ENCODE peak calls at places on chromosomes 3 and 15, in four cellular contexts. T is MM.1S, N is neural progenitor cell, W is H9. R is an unnamed sample.

GRCh38 chr3:158717576-158717975 is 14.7 kb downstream of the RARRES1 start:
- DNase-seq in W (no peak), N (no peak), T (no peak), R (no peak)

GRCh38 chr3:126934149-126934548 is 48.8 kb upstream of the PLXNA1 start:
- DNase-seq in N (peak; percentile 36), T (no peak), W (no peak), R (no peak)

GRCh38 chr15:94631608-94632007 is 400.2 kb downstream of the MCTP2 start:
- DNase-seq in N (no peak), T (no peak), W (no peak), R (peak; percentile 52)

GRCh38 chr15:94097567-94097966 is 133.8 kb upstream of the MCTP2 start:
- DNase-seq in N (no peak), W (no peak), T (no peak), R (no peak)

GRCh38 chr15:85583404-85584390 is 203.3 kb downstream of the AKAP13 start:
- DNase-seq in N (peak; percentile 38), W (no peak), T (no peak), R (peak; percentile 54)

GRCh38 chr15:85312925-85313324 is 67.5 kb upstream of the AKAP13 start:
- DNase-seq in T (no peak), W (no peak), N (no peak), R (no peak)

GRCh38 chr3:193977622-193978021 is 158.3 kb upstream of the HES1 start:
- DNase-seq in T (no peak), W (no peak), N (no peak), R (no peak)

GRCh38 chr3:119219069-119219468 is 21.6 kb downstream of the B4GALT4 start:
- DNase-seq in N (no peak), T (peak; percentile 13), W (no peak), R (no peak)

GRCh38 chr3:60363817-60364216 is 887.4 kb downstream of the FHIT start:
- DNase-seq in N (no peak), T (no peak), W (no peak), R (no peak)

GRCh38 chr3:158743664-158744566 is 11.7 kb upstream of the RARRES1 start:
- DNase-seq in W (no peak), N (no peak), T (no peak), R (no peak)

GRCh38 chr15:88624156-88624970 is 3.2 kb downstream of the AEN start:
- DNase-seq in T (peak; percentile 79), N (peak; percentile 49), W (no peak), R (peak; percentile 80)

GRCh38 chr15:88625943-88626741 is 5.0 kb downstream of the AEN start:
- DNase-seq in N (no peak), W (no peak), T (no peak), R (no peak)

GRCh38 chr15:88623632-88624031 is 2.5 kb downstream of the AEN start:
- DNase-seq in W (no peak), N (no peak), T (no peak), R (no peak)

GRCh38 chr15:88623061-88623460 is 1.9 kb downstream of the AEN start:
- DNase-seq in W (no peak), N (no peak), T (no peak), R (no peak)

GRCh38 chr15:88624971-88625290 is 3.8 kb downstream of the AEN start:
- DNase-seq in N (no peak), W (no peak), T (no peak), R (no peak)
- H3K9ac ChIP-seq in N (no peak overlapping the region), W (no peak overlapping the region), T (peak overlapping the region; percentile 99), R (peak overlapping the region; percentile 87)

DNA sequence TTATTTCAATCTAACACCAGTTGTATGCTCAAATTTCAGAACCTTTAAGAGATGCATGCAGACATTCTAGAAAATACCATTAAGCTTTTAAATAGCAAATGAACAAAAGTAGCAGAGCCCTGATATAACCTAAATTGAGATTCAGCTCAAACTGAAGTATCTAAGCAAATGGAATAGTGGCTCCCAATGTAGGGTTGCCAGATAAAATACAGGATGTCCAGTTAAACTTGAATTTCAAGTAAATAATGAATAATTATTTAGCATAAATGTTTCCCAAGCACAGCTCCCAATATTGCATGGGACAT is 171.1 kb upstream of the ATP11B start:
- DNase-seq in T (no peak), N (no peak), W (no peak), R (no peak)
- H3K27ac ChIP-seq in T (no peak overlapping the region), N (no peak overlapping the region), W (no peak overlapping the region), R (no peak overlapping the region)

DNA sequence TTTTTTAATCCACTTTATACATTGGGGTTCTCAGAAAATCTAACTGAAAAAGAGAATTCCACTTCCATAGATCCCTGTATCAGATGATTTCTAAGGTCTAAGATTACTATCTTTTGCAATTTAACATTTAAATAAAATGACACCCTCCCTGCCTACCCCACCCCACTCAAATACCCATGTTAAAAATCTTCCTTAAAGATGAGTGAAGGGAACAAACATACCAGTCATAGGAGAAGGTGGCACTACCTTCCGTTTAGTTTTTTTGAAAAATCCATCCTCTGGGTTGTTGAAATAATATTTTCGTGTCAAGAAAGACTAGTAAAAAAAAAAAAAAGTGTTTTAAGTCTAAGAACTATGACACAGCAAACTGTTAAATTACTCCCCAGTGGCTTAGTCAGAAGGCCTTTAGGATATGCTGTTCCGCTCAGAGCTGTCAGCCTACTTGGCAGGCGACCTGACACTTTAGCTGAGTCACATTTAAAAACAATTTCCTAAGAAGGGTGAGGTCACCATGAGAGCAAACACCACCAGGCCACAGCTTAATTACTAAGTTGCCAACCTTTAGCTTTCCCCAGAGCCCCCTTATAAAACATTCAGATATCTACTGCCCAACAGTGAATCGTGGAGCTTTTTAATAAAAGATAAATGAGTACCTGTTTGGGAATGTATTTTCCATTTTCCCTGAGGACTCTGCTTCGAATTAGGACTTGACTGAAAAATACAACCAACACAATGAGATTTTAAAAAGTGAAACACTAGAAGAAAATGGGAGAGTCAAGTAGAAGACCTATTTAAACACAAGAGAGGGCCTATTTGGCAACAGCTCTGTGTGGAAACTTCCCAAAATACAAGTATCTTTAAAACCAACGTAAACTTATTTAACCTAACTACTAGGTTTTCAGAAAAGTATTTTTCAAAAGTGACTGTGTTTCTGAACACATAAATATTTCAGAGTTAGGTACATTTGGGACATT is 9.6 kb downstream of the EMC3 start:
- DNase-seq in W (no peak), N (no peak), T (no peak), R (no peak)
- H3K9ac ChIP-seq in W (no peak overlapping the region), N (no peak overlapping the region), T (no peak overlapping the region), R (no peak overlapping the region)

GRCh38 chr15:89785771-89786135 is 9.6 kb downstream of the MESP2 start:
- DNase-seq in N (no peak), T (no peak), W (no peak), R (no peak)
- H3K27ac ChIP-seq in N (no peak overlapping the region), T (no peak overlapping the region), W (no peak overlapping the region), R (no peak overlapping the region)

DNA sequence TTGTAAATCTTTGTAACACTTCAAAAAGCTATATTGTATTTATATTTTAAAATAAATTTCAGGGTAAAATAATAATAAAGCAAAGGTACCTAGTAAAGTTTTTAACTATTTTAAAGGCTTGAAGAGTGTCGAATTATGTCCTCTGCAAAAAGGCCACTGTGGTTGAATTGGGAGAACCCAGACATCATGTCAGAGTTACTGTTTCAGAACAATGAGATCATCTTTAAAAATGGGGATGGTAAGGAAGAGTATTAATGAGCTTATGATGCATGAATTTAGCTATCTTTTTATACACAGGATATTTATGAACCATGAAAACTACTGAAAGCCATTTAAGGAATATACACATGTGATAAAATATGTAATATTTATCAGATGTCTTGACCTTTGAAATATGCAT is 26.3 kb downstream of the KCNMB3 start:
- DNase-seq in N (no peak), W (no peak), T (no peak), R (no peak)
- H3K9ac ChIP-seq in N (no peak overlapping the region), W (no peak overlapping the region), T (no peak overlapping the region), R (no peak overlapping the region)